ENCODE peak calls at places on chromosomes 5 and 9, in six cellular contexts. D is GM12865, Q is tibial nerve, W is left ventricle myocardium inferior, R is left lung, E is AG09319. F is an unnamed sample.

GRCh38 chr5:149464796-149465489 is 85.9 kb upstream of the IL17B start:
- DNase-seq in R (no peak), D (no peak), Q (no peak), E (no peak), W (no peak), F (no peak)

GRCh38 chr5:4905674-4906528 is 234.2 kb upstream of the ADAMTS16 start:
- DNase-seq in D (no peak), W (peak; percentile 51), Q (peak; percentile 58), E (no peak), R (peak; percentile 36), F (no peak)

GRCh38 chr9:87800456-87800855 is 74.5 kb downstream of the CTSL start:
- DNase-seq in E (no peak), Q (no peak), R (no peak), W (no peak), D (no peak), F (no peak)

GRCh38 chr5:88770290-88771257 is 112.4 kb downstream of the MEF2C start:
- DNase-seq in W (no peak), Q (no peak), R (no peak), D (no peak), E (no peak), F (no peak)

GRCh38 chr5:36623832-36624231 is 17.4 kb downstream of the SLC1A3 start:
- DNase-seq in D (no peak), Q (no peak), E (no peak), W (no peak), R (no peak), F (no peak)

GRCh38 chr5:148619484-148619883 is 34.8 kb downstream of the HTR4 start:
- DNase-seq in Q (no peak), W (no peak), D (no peak), E (no peak), R (no peak), F (no peak)

GRCh38 chr9:118567861-118568260 is 801.4 kb downstream of the BRINP1 start:
- DNase-seq in E (no peak), D (no peak), W (no peak), Q (no peak), R (no peak), F (no peak)

GRCh38 chr9:92439921-92440750 is 15.9 kb upstream of the OMD start:
- DNase-seq in R (no peak), Q (no peak), W (no peak), E (no peak), D (no peak), F (no peak)

GRCh38 chr5:160685695-160686094 is 166.3 kb downstream of the ATP10B start:
- DNase-seq in R (no peak), W (no peak), Q (no peak), E (no peak), D (peak; percentile 60), F (peak; percentile 61)

GRCh38 chr9:17191095-17191494 is 56.3 kb downstream of the CNTLN start:
- DNase-seq in D (no peak), R (no peak), W (no peak), Q (no peak), E (no peak), F (no peak)

GRCh38 chr9:124766815-124767554 is 4.1 kb downstream of the NR6A1 start:
- DNase-seq in Q (no peak), D (peak; percentile 33), W (no peak), E (no peak), R (no peak), F (no peak)

GRCh38 chr9:20604561-20604960 is 17.7 kb downstream of the MLLT3 start:
- DNase-seq in R (no peak), E (no peak), Q (no peak), W (no peak), D (peak; percentile 72), F (no peak)

GRCh38 chr9:75927351-75927750 is 36.9 kb downstream of the PCSK5 start:
- DNase-seq in W (no peak), E (no peak), Q (no peak), R (no peak), D (no peak), F (peak; percentile 26)

GRCh38 chr5:72955143-72955767 is 586 bp upstream of the FCHO2 start:
- DNase-seq in Q (peak; percentile 43), R (no peak), W (peak; percentile 86), E (no peak), D (peak; percentile 58), F (no peak)

GRCh38 chr5:1745190-1745805 is 54.3 kb downstream of the MRPL36 start:
- DNase-seq in D (no peak), E (no peak), W (no peak), Q (no peak), R (peak; percentile 24), F (no peak)

GRCh38 chr9:69922646-69923045 is 102.0 kb downstream of the CFAP95 start:
- DNase-seq in Q (no peak), W (no peak), R (no peak), E (no peak), D (no peak), F (no peak)

GRCh38 chr9:89522261-89522978 is 24.5 kb upstream of the SEMA4D start:
- DNase-seq in D (peak; percentile 92), R (peak; percentile 74), E (no peak), Q (no peak), W (no peak), F (no peak)

GRCh38 chr9:105856020-105856419 is 161.7 kb downstream of the TMEM38B start:
- DNase-seq in D (no peak), E (no peak), W (no peak), R (no peak), Q (no peak), F (no peak)

GRCh38 chr9:3962467-3962866 is 337.4 kb downstream of the GLIS3 start:
- DNase-seq in E (no peak), Q (no peak), W (no peak), D (no peak), R (no peak), F (no peak)

GRCh38 chr5:150486402-150487198 is 21.3 kb upstream of the NDST1 start:
- DNase-seq in W (peak; percentile 53), R (peak; percentile 77), D (peak; percentile 71), E (no peak), Q (peak; percentile 48), F (peak; percentile 89)

GRCh38 chr9:121350993-121351561 is 19.0 kb downstream of the STOM start:
- DNase-seq in Q (peak; percentile 52), E (peak; percentile 89), R (peak; percentile 62), D (no peak), W (peak; percentile 57), F (peak; percentile 73)

GRCh38 chr5:124748687-124749594 is 2.5 kb upstream of the ZNF608 start:
- DNase-seq in E (peak; percentile 70), W (peak; percentile 46), D (peak; percentile 96), Q (peak; percentile 52), R (peak; percentile 80), F (peak; percentile 83)

GRCh38 chr9:91677822-91678221 is 254.2 kb upstream of the NFIL3 start:
- DNase-seq in E (no peak), R (no peak), W (no peak), Q (no peak), D (no peak), F (no peak)

GRCh38 chr5:120823316-120823715 is 359.2 kb downstream of the PRR16 start:
- DNase-seq in W (no peak), Q (no peak), D (no peak), E (no peak), R (no peak), F (no peak)

GRCh38 chr5:57887851-57888621 is 405.4 kb upstream of the ACTBL2 start:
- DNase-seq in R (no peak), E (peak; percentile 37), Q (no peak), D (peak; percentile 9), W (no peak), F (peak; percentile 53)

GRCh38 chr5:132309679-132310078 is 15.5 kb downstream of the SLC22A4 start:
- DNase-seq in W (no peak), R (no peak), E (no peak), Q (no peak), D (no peak), F (no peak)

GRCh38 chr9:95206143-95206542 is 111.4 kb downstream of the FANCC start:
- DNase-seq in Q (no peak), E (peak; percentile 62), D (no peak), R (no peak), W (no peak), F (no peak)

GRCh38 chr5:24268482-24269056 is 376.2 kb downstream of the CDH10 start:
- DNase-seq in D (no peak), R (no peak), E (no peak), W (no peak), Q (no peak), F (no peak)

DNA sequence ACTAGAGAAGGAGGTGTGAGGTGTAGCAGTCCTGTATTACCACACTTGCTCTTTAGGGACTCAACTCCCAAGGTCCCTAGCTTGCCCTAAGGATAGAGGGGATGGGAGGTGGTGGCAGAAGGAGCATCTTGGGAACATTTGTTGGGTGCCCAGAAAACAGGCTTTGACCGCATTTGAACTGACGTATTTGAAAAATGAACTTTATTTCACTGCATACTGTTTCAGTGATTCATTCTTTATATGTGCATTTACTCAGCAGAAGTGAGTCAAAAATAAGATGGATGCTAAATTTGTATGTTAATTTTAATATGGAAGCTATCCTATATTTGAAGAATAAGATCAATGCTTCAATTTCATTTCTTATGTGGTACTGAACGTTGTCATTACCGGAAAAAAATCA is 18.7 kb downstream of the DMRT3 start:
- DNase-seq in W (no peak), R (no peak), Q (no peak), E (no peak), D (no peak), F (no peak)
- TF ChIP-seq CTCF in W (no peak), R (no peak), Q (no peak), E (no peak), D (no peak), F (no peak)

GRCh38 chr5:98773464-98774191 is at the start of gene RGMB:
- DNase-seq in R (peak; percentile 98), Q (peak; percentile 96), E (peak; percentile 99), W (peak; percentile 98), D (peak; percentile 98), F (peak; percentile 99)
- TF ChIP-seq CTCF in R (no peak), Q (no peak), E (no peak), W (no peak), D (peak; percentile 2), F (no peak)

DNA sequence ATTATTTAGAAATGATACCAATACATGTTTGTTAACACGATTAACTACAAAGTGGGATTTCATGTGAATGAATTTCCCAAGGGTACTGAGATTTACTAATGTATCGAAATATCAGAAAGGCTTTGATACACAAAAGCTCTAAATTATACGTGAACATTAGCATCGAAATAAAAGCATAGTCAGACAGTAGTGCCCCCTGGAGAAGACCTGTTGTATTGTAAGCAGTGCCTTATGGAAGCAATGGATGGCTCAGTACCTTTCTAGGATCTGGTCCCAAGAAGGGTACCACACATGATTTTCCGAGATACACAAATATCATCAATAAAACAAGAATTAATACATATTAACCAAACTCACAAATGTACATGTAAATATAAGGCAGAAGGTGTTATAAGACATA is 153.8 kb downstream of the CDH12 start:
- DNase-seq in W (no peak), E (no peak), R (no peak), Q (no peak), D (no peak), F (no peak)
- TF ChIP-seq CTCF in W (no peak), E (no peak), R (no peak), Q (no peak), D (no peak), F (no peak)

DNA sequence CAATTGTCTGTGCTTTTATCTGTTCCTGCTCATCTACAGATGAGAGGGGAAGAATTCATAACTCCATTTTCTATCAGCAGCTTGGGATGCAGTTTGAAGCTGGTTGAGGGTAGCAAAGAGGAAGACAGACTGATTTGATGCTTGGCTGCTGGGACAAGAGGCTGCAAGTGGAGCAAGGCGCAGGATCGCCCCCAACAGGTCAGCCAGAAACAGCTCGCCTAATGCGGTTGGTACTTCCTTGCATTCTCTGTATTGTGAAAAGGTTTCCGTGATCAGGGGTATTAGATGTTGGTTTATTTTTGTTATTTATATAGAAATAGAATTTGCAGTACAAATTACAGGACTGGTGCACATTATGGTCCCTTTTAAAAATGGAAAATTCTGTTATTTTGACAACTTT is 40.6 kb downstream of the ZNF883 start:
- DNase-seq in D (peak; percentile 14), Q (no peak), R (no peak), E (no peak), W (no peak), F (peak; percentile 4)
- TF ChIP-seq CTCF in D (peak; percentile 17), Q (no peak), R (no peak), E (peak; percentile 24), W (no peak), F (no peak)